ENCODE peak calls at places on chromosome 7, in six cellular contexts. H is tibial artery, V is PC-9, C is Karpas-422, E is RWPE1, B is pancreas. G is an unnamed sample.

GRCh38 chr7:35336444-35336843 is 82.5 kb upstream of the TBX20 start:
- DNase-seq in H (no peak), E (no peak), V (no peak), C (no peak), B (no peak), G (no peak)

GRCh38 chr7:81367335-81367801 is 402.5 kb downstream of the HGF start:
- DNase-seq in V (no peak), B (no peak), C (no peak), E (peak), H (no peak), G (no peak)

GRCh38 chr7:80819503-80819902 is 99.3 kb downstream of the SEMA3C start:
- DNase-seq in E (no peak), C (no peak), B (no peak), V (no peak), H (no peak), G (no peak)

GRCh38 chr7:29112721-29113120 is 33.6 kb downstream of the CPVL start:
- DNase-seq in H (no peak), V (no peak), E (no peak), B (no peak), C (no peak), G (no peak)

GRCh38 chr7:20374391-20374790 is 43.7 kb downstream of the ITGB8 start:
- DNase-seq in E (no peak), C (no peak), H (no peak), B (no peak), V (no peak), G (no peak)

GRCh38 chr7:100434297-100435144 is 1.8 kb downstream of the PPP1R35 start:
- DNase-seq in E (no peak), H (no peak), V (no peak), B (no peak), C (peak), G (no peak)

GRCh38 chr7:70477051-70478010 is 654.6 kb upstream of the GALNT17 start:
- DNase-seq in B (no peak), H (no peak), E (peak), V (no peak), C (no peak), G (no peak)

GRCh38 chr7:74343281-74344127 is 54.3 kb downstream of the CLIP2 start:
- DNase-seq in B (no peak), V (peak), E (peak), H (no peak), C (no peak), G (no peak)

GRCh38 chr7:151888079-151888673 is 11.3 kb upstream of the PRKAG2 start:
- DNase-seq in H (peak), E (no peak), V (no peak), C (no peak), B (peak), G (no peak)

GRCh38 chr7:158585721-158586498 is 1.7 kb downstream of the PTPRN2 start:
- DNase-seq in C (no peak), H (no peak), B (peak), E (no peak), V (no peak), G (no peak)

GRCh38 chr7:116876664-116877442 is 14.5 kb downstream of the CAPZA2 start:
- DNase-seq in V (no peak), C (no peak), B (peak), H (no peak), E (no peak), G (no peak)
- H3K27ac ChIP-seq in V (no peak), C (no peak), B (peak), H (no peak), E (no peak), G (no peak)

DNA sequence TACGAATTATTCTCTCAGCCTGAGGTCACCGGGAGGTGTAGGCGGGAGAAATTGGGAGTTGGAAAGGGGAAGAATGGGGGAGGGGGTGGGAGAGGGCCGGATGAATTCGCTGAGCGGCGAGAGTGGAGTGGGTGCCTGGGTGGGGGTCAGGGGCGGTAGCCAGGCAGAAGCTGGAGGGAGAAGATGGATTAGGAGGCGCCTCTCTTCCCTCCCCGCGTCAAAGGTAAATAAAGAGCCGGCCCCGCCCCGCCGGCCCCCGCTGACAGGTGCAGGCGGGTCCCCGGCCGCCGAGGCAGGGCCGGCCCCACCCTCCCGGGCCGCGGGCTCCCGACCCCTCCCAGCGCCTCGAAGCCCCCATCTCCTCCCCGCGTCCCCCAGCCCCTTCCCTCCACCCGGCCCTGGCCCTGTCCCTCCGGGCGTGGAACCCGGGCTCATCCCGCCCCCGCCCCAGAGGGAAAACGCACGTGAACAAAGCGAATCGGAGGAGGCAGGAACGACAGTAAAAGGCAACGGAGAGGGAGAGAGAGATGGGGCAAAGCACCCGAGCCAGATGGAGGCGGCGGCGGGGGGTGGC is 874 bp downstream of the FAM131B start:
- DNase-seq in E (no peak), C (no peak), B (no peak), V (no peak), H (no peak), G (no peak)
- H3K27ac ChIP-seq in E (no peak), C (no peak), B (no peak), V (no peak), H (no peak), G (no peak)

DNA sequence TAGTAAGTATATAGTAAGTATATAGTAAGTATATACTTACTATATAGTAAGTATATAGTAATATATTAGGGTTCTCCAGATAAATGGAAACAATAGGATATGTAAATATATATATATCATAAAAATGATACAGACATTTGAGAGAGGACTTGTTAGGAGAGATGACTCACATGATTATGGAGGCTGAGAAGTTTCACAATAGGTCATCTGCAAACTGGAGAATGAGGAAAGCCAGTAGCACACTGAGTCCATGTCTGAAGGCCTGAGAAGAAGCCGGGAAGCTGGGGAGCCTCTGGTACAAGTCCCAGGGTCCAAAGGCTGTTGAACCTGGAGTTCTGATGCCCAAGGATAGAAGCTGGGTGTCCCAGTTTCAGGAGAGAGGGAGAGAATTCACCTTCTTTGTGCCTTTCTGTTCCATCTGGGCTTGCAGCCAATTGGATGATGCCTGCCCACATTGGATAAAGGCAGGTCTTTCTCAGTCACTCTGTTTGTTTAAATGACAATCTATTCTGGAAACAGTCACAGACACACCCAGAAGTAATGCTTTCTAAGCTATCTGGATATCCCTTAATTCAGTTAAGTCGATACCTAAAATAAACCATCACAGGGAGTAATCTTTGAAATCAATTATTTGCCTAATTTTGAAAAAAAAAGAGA is 205.5 kb upstream of the CDC14C start:
- DNase-seq in V (no peak), B (no peak), H (no peak), E (no peak), C (no peak), G (no peak)
- H3K27ac ChIP-seq in V (no peak), B (no peak), H (no peak), E (no peak), C (no peak), G (no peak)

GRCh38 chr7:78161781-78162180 is 363.2 kb downstream of the PHTF2 start:
- DNase-seq in B (no peak), E (no peak), V (no peak), C (no peak), H (no peak), G (no peak)
- H3K27ac ChIP-seq in B (no peak), E (no peak), V (no peak), C (no peak), H (no peak), G (no peak)

DNA sequence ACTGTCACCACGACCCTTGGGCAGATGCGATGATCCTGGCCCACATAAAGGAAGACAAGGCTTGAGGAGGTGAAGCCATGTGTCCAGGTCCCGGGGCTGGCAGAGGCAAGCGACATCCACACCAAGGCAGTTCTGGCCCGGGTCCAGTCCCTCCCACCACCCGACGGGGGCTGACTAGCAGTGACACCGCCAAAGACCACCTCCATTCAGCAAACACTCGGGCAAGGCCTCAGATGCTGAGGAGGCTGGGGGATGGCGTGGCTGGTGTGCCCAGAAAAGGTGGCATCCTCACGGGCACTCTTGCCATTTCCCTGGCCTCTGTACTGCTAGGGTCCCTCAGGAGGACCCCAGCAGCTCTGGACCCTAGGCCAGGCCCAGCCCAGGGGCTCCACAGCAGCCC is 219.0 kb downstream of the ELFN1 start:
- DNase-seq in C (no peak), B (no peak), V (no peak), E (no peak), H (no peak), G (no peak)
- H3K27ac ChIP-seq in C (no peak), B (no peak), V (no peak), E (peak), H (no peak), G (no peak)

GRCh38 chr7:112331495-112331894 is 118.8 kb upstream of the IFRD1 start:
- DNase-seq in H (no peak), C (no peak), E (no peak), B (no peak), V (no peak), G (no peak)
- H3K27ac ChIP-seq in H (no peak), C (no peak), E (no peak), B (no peak), V (no peak), G (no peak)

GRCh38 chr7:106766551-106766950 is 98.5 kb upstream of the PIK3CG start:
- DNase-seq in V (no peak), E (no peak), H (no peak), C (no peak), B (no peak), G (no peak)
- H3K27ac ChIP-seq in V (no peak), E (no peak), H (no peak), C (no peak), B (no peak), G (no peak)

GRCh38 chr7:94395141-94396041 is 696 bp downstream of the COL1A2 start:
- DNase-seq in C (peak), B (peak), H (peak), V (no peak), E (peak), G (peak)

GRCh38 chr7:94393251-94393758 is 1.4 kb upstream of the COL1A2 start:
- DNase-seq in V (no peak), H (peak), E (no peak), B (no peak), C (no peak), G (no peak)

GRCh38 chr7:94392391-94392782 is 2.3 kb upstream of the COL1A2 start:
- DNase-seq in B (no peak), H (no peak), C (no peak), V (no peak), E (no peak), G (no peak)

GRCh38 chr7:94394399-94395140 is at the start of gene COL1A2:
- DNase-seq in B (peak), C (no peak), H (peak), E (peak), V (no peak), G (no peak)

DNA sequence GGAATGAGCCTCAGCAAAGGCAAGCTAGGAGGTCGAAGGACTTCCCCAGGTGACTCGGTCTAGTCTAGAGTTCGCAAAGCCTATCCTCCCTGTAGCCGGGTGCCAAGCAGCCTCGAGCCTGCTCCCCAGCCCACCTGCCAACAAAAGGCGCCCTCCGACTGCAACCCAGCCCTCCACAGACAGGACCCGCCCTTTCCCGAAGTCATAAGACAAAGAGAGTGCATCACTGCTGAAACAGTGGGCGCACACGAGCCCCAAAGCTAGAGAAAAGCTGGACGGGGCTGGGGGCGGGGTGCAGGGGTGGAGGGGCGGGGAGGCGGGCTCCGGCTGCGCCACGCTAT is 667 bp upstream of the COL1A2 start:
- DNase-seq in B (no peak), E (no peak), H (peak), V (no peak), C (no peak), G (no peak)
- H3K27ac ChIP-seq in B (peak), E (no peak), H (peak), V (no peak), C (no peak), G (no peak)

GRCh38 chr7:101803203-101804086 is 14.0 kb upstream of the CUX1 start:
- DNase-seq in V (no peak), H (no peak), C (no peak), E (no peak), B (no peak), G (no peak)
- H3K27ac ChIP-seq in V (peak), H (no peak), C (no peak), E (no peak), B (no peak), G (no peak)

GRCh38 chr7:155558961-155559360 is 12.6 kb upstream of the CNPY1 start:
- DNase-seq in V (no peak), B (no peak), H (no peak), E (no peak), C (no peak), G (no peak)

GRCh38 chr7:155555116-155555695 is 8.8 kb upstream of the CNPY1 start:
- DNase-seq in E (no peak), C (no peak), B (no peak), V (no peak), H (no peak), G (no peak)

GRCh38 chr7:155557778-155558177 is 11.4 kb upstream of the CNPY1 start:
- DNase-seq in V (no peak), H (no peak), B (no peak), E (no peak), C (no peak), G (no peak)

GRCh38 chr7:155558351-155558750 is 12.0 kb upstream of the CNPY1 start:
- DNase-seq in E (no peak), C (no peak), H (no peak), V (no peak), B (no peak), G (no peak)

DNA sequence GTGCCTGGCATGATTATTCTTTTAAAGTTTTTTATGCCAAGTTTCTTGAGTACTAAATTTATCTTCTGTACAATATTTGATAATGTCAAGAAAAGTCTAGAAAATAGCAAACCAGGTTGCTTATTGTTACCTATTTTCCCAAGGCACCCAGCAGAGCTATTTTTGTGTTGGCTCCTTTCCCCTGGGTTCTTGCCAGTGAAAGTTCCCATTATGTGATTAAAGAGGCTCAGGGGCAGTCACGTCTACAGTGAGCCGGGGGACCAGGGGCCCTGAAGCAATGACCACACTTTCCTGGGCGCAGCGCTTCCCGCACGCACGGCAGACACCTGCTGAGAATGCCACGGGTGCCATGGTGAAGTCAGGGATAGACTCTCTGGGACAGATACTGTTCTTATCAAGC is 10.4 kb upstream of the CNPY1 start:
- DNase-seq in E (no peak), H (no peak), B (no peak), C (no peak), V (no peak), G (no peak)
- H3K27ac ChIP-seq in E (no peak), H (no peak), B (no peak), C (no peak), V (no peak), G (no peak)

G was measured in MM.1S.